ENCODE peak calls at places on chromosomes 5 and 9, in six cellular contexts. One of them, this sample, is unnamed.

GRCh38 chr5:88113429-88113828 is 155.2 kb downstream of the TMEM161B start:
- DNase-seq in H1: no peak
- DNase-seq in HepG2: no peak
- DNase-seq in GM12892: no peak
- DNase-seq in SK-N-SH: no peak
- DNase-seq in GM12878: no peak
- DNase-seq in this sample: no peak

GRCh38 chr9:80797841-80798688 is 891.3 kb downstream of the TLE1 start:
- DNase-seq in H1: no peak
- DNase-seq in HepG2: no peak
- DNase-seq in GM12892: no peak
- DNase-seq in SK-N-SH: peak; percentile 63
- DNase-seq in GM12878: no peak
- DNase-seq in this sample: no peak

GRCh38 chr5:27130587-27130986 is 92.2 kb upstream of the CDH9 start:
- DNase-seq in H1: no peak
- DNase-seq in HepG2: no peak
- DNase-seq in GM12892: no peak
- DNase-seq in SK-N-SH: no peak
- DNase-seq in GM12878: no peak
- DNase-seq in this sample: no peak

GRCh38 chr9:120650352-120650751 is 63.9 kb downstream of the MEGF9 start:
- DNase-seq in H1: no peak
- DNase-seq in HepG2: peak; percentile 48
- DNase-seq in GM12892: no peak
- DNase-seq in SK-N-SH: no peak
- DNase-seq in GM12878: no peak
- DNase-seq in this sample: no peak

GRCh38 chr9:89116064-89116817 is 62.4 kb downstream of the SHC3 start:
- DNase-seq in H1: no peak
- DNase-seq in HepG2: no peak
- DNase-seq in GM12892: no peak
- DNase-seq in SK-N-SH: no peak
- DNase-seq in GM12878: no peak
- DNase-seq in this sample: no peak

GRCh38 chr5:136020383-136021015 is 8.3 kb upstream of the TGFBI start:
- DNase-seq in H1: no peak
- DNase-seq in HepG2: peak; percentile 39
- DNase-seq in GM12892: no peak
- DNase-seq in SK-N-SH: peak; percentile 41
- DNase-seq in GM12878: no peak
- DNase-seq in this sample: no peak

GRCh38 chr9:7520396-7520795 is 279.2 kb downstream of the DMAC1 start:
- DNase-seq in H1: no peak
- DNase-seq in HepG2: no peak
- DNase-seq in GM12892: no peak
- DNase-seq in SK-N-SH: no peak
- DNase-seq in GM12878: no peak
- DNase-seq in this sample: no peak

GRCh38 chr5:106521701-106522100 is 1149.0 kb downstream of the EFNA5 start:
- DNase-seq in H1: no peak
- DNase-seq in HepG2: no peak
- DNase-seq in GM12892: no peak
- DNase-seq in SK-N-SH: no peak
- DNase-seq in GM12878: no peak
- DNase-seq in this sample: no peak

GRCh38 chr5:63961598-63962161 is 565 bp downstream of the HTR1A start:
- DNase-seq in H1: no peak
- DNase-seq in HepG2: no peak
- DNase-seq in GM12892: no peak
- DNase-seq in SK-N-SH: no peak
- DNase-seq in GM12878: no peak
- DNase-seq in this sample: no peak

GRCh38 chr9:118321823-118322222 is 617.6 kb downstream of the TLR4 start:
- DNase-seq in H1: no peak
- DNase-seq in HepG2: no peak
- DNase-seq in GM12892: no peak
- DNase-seq in SK-N-SH: no peak
- DNase-seq in GM12878: no peak
- DNase-seq in this sample: no peak

GRCh38 chr5:123512631-123513461 is 869 bp downstream of the CSNK1G3 start:
- DNase-seq in H1: no peak
- DNase-seq in HepG2: peak; percentile 39
- DNase-seq in GM12892: no peak
- DNase-seq in SK-N-SH: peak; percentile 78
- DNase-seq in GM12878: no peak
- DNase-seq in this sample: peak; percentile 15

GRCh38 chr9:116546711-116547581 is 140.2 kb upstream of the TRIM32 start:
- DNase-seq in H1: no peak
- DNase-seq in HepG2: peak; percentile 90
- DNase-seq in GM12892: no peak
- DNase-seq in SK-N-SH: no peak
- DNase-seq in GM12878: no peak
- DNase-seq in this sample: no peak

GRCh38 chr9:89418882-89419641 is 78.9 kb downstream of the SEMA4D start:
- DNase-seq in H1: no peak
- DNase-seq in HepG2: no peak
- DNase-seq in GM12892: peak; percentile 66
- DNase-seq in SK-N-SH: no peak
- DNase-seq in GM12878: no peak
- DNase-seq in this sample: peak; percentile 72

GRCh38 chr5:34930527-34930844 is 1.1 kb downstream of the DNAJC21 start:
- DNase-seq in H1: no peak
- DNase-seq in HepG2: no peak
- DNase-seq in GM12892: no peak
- DNase-seq in SK-N-SH: no peak
- DNase-seq in GM12878: no peak
- DNase-seq in this sample: no peak

GRCh38 chr9:117232266-117232665 is 182.6 kb downstream of the ASTN2 start:
- DNase-seq in H1: no peak
- DNase-seq in HepG2: no peak
- DNase-seq in GM12892: no peak
- DNase-seq in SK-N-SH: no peak
- DNase-seq in GM12878: no peak
- DNase-seq in this sample: no peak

GRCh38 chr5:131417240-131417869 is 153.5 kb downstream of the CDC42SE2 start:
- DNase-seq in H1: peak; percentile 17
- DNase-seq in HepG2: peak; percentile 56
- DNase-seq in GM12892: no peak
- DNase-seq in SK-N-SH: peak; percentile 59
- DNase-seq in GM12878: peak; percentile 34
- DNase-seq in this sample: peak; percentile 40

GRCh38 chr5:139975306-139975705 is 67.8 kb downstream of the NRG2 start:
- DNase-seq in H1: no peak
- DNase-seq in HepG2: no peak
- DNase-seq in GM12892: no peak
- DNase-seq in SK-N-SH: no peak
- DNase-seq in GM12878: no peak
- DNase-seq in this sample: no peak
- TF ChIP-seq TAF1 in H1: no peak
- TF ChIP-seq TAF1 in HepG2: no peak
- TF ChIP-seq TAF1 in GM12892: no peak
- TF ChIP-seq TAF1 in SK-N-SH: no peak
- TF ChIP-seq TAF1 in GM12878: no peak
- TF ChIP-seq TAF1 in this sample: no peak

GRCh38 chr5:159507661-159508060 is 177.4 kb upstream of the IL12B start:
- DNase-seq in H1: no peak
- DNase-seq in HepG2: no peak
- DNase-seq in GM12892: no peak
- DNase-seq in SK-N-SH: no peak
- DNase-seq in GM12878: no peak
- DNase-seq in this sample: no peak

GRCh38 chr5:159507055-159507454 is 176.8 kb upstream of the IL12B start:
- DNase-seq in H1: no peak
- DNase-seq in HepG2: no peak
- DNase-seq in GM12892: no peak
- DNase-seq in SK-N-SH: no peak
- DNase-seq in GM12878: no peak
- DNase-seq in this sample: no peak

GRCh38 chr5:159504106-159504856 is 174.0 kb upstream of the IL12B start:
- DNase-seq in H1: no peak
- DNase-seq in HepG2: no peak
- DNase-seq in GM12892: no peak
- DNase-seq in SK-N-SH: no peak
- DNase-seq in GM12878: no peak
- DNase-seq in this sample: no peak

GRCh38 chr5:159503236-159503635 is 172.9 kb upstream of the IL12B start:
- DNase-seq in H1: no peak
- DNase-seq in HepG2: no peak
- DNase-seq in GM12892: no peak
- DNase-seq in SK-N-SH: no peak
- DNase-seq in GM12878: no peak
- DNase-seq in this sample: no peak

GRCh38 chr5:159504857-159505304 is 174.6 kb upstream of the IL12B start:
- DNase-seq in H1: no peak
- DNase-seq in HepG2: no peak
- DNase-seq in GM12892: no peak
- DNase-seq in SK-N-SH: no peak
- DNase-seq in GM12878: no peak
- DNase-seq in this sample: no peak
- TF ChIP-seq TAF1 in H1: no peak
- TF ChIP-seq TAF1 in HepG2: no peak
- TF ChIP-seq TAF1 in GM12892: no peak
- TF ChIP-seq TAF1 in SK-N-SH: no peak
- TF ChIP-seq TAF1 in GM12878: no peak
- TF ChIP-seq TAF1 in this sample: no peak

DNA sequence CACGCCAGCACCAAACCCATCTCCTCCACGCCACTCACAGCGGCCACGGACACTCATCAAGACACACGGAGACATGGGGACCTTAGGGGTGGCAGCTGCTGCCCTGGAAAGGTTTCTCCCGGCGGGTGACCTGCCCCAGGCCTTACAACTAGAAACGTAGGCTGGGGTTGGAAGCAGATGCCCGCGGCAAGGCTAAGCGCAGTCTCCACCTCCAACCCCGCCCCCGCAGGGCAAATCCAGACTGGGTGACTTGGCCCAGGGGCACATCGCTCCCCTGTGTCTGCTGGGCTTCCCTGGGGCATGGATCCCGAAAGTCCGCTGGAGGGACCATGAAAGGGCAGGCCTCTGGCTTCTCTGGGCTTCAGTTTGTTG is 12.0 kb upstream of the ASS1 start:
- DNase-seq in H1: no peak
- DNase-seq in HepG2: no peak
- DNase-seq in GM12892: no peak
- DNase-seq in SK-N-SH: no peak
- DNase-seq in GM12878: no peak
- DNase-seq in this sample: no peak
- TF ChIP-seq TAF1 in H1: no peak
- TF ChIP-seq TAF1 in HepG2: no peak
- TF ChIP-seq TAF1 in GM12892: no peak
- TF ChIP-seq TAF1 in SK-N-SH: no peak
- TF ChIP-seq TAF1 in GM12878: no peak
- TF ChIP-seq TAF1 in this sample: no peak

GRCh38 chr5:158450761-158451160 is 591.8 kb upstream of the CLINT1 start:
- DNase-seq in H1: no peak
- DNase-seq in HepG2: no peak
- DNase-seq in GM12892: no peak
- DNase-seq in SK-N-SH: no peak
- DNase-seq in GM12878: no peak
- DNase-seq in this sample: no peak
- TF ChIP-seq TAF1 in H1: no peak
- TF ChIP-seq TAF1 in HepG2: no peak
- TF ChIP-seq TAF1 in GM12892: no peak
- TF ChIP-seq TAF1 in SK-N-SH: no peak
- TF ChIP-seq TAF1 in GM12878: no peak
- TF ChIP-seq TAF1 in this sample: no peak

DNA sequence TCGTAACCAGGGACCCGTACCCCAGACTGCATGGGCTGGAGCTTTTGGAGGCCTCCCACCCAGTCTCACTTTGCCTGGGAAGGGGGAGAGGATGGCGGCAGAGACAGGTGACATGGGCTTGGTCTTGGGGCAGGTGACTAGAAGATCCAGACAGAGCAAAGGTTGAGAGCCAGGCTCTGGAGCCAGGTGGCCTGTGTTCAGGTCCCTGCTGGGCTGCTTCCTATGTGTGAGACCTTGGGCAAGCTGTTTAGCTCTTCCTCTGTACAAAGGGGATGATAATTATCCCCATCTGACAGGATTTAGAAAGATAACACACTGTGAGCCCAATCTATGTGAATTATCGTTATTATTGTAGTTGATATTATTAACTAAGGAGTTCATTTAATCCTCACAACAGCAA is 16.1 kb upstream of the NDST1 start:
- DNase-seq in H1: no peak
- DNase-seq in HepG2: no peak
- DNase-seq in GM12892: no peak
- DNase-seq in SK-N-SH: no peak
- DNase-seq in GM12878: no peak
- DNase-seq in this sample: no peak
- TF ChIP-seq TAF1 in H1: no peak
- TF ChIP-seq TAF1 in HepG2: no peak
- TF ChIP-seq TAF1 in GM12892: no peak
- TF ChIP-seq TAF1 in SK-N-SH: no peak
- TF ChIP-seq TAF1 in GM12878: no peak
- TF ChIP-seq TAF1 in this sample: no peak

GRCh38 chr9:32603914-32604852 is 31.2 kb upstream of the NDUFB6 start:
- DNase-seq in H1: no peak
- DNase-seq in HepG2: peak; percentile 12
- DNase-seq in GM12892: no peak
- DNase-seq in SK-N-SH: no peak
- DNase-seq in GM12878: no peak
- DNase-seq in this sample: no peak
- TF ChIP-seq TAF1 in H1: no peak
- TF ChIP-seq TAF1 in HepG2: no peak
- TF ChIP-seq TAF1 in GM12892: no peak
- TF ChIP-seq TAF1 in SK-N-SH: no peak
- TF ChIP-seq TAF1 in GM12878: no peak
- TF ChIP-seq TAF1 in this sample: no peak

GRCh38 chr5:82031220-82032119 is 59.6 kb downstream of the ATG10 start:
- DNase-seq in H1: peak; percentile 23
- DNase-seq in HepG2: no peak
- DNase-seq in GM12892: no peak
- DNase-seq in SK-N-SH: no peak
- DNase-seq in GM12878: no peak
- DNase-seq in this sample: no peak
- TF ChIP-seq TAF1 in H1: no peak
- TF ChIP-seq TAF1 in HepG2: no peak
- TF ChIP-seq TAF1 in GM12892: no peak
- TF ChIP-seq TAF1 in SK-N-SH: no peak
- TF ChIP-seq TAF1 in GM12878: no peak
- TF ChIP-seq TAF1 in this sample: no peak

GRCh38 chr5:76099756-76100155 is 16.6 kb downstream of the SV2C start:
- DNase-seq in H1: no peak
- DNase-seq in HepG2: no peak
- DNase-seq in GM12892: no peak
- DNase-seq in SK-N-SH: no peak
- DNase-seq in GM12878: no peak
- DNase-seq in this sample: no peak

GRCh38 chr5:76106149-76106548 is 23.0 kb downstream of the SV2C start:
- DNase-seq in H1: no peak
- DNase-seq in HepG2: no peak
- DNase-seq in GM12892: no peak
- DNase-seq in SK-N-SH: no peak
- DNase-seq in GM12878: no peak
- DNase-seq in this sample: no peak

GRCh38 chr5:76099286-76099702 is 16.1 kb downstream of the SV2C start:
- DNase-seq in H1: no peak
- DNase-seq in HepG2: no peak
- DNase-seq in GM12892: no peak
- DNase-seq in SK-N-SH: no peak
- DNase-seq in GM12878: peak; percentile 43
- DNase-seq in this sample: no peak

GRCh38 chr5:76104027-76104426 is 20.8 kb downstream of the SV2C start:
- DNase-seq in H1: no peak
- DNase-seq in HepG2: peak; percentile 11
- DNase-seq in GM12892: no peak
- DNase-seq in SK-N-SH: no peak
- DNase-seq in GM12878: no peak
- DNase-seq in this sample: no peak
- TF ChIP-seq TAF1 in H1: no peak
- TF ChIP-seq TAF1 in HepG2: no peak
- TF ChIP-seq TAF1 in GM12892: no peak
- TF ChIP-seq TAF1 in SK-N-SH: no peak
- TF ChIP-seq TAF1 in GM12878: no peak
- TF ChIP-seq TAF1 in this sample: no peak